ENCODE peak calls at places on chromosomes 11 and 22, in nine cellular contexts. U is fibroblast of the aortic adventitia, C is suprapubic skin, F is fibroblast of pulmonary artery, E is cardiac muscle cell, A is astrocyte of the cerebellum, K is esophagus muscularis mucosa, Z is heart left ventricle, M is GM23338. X is an unnamed sample.

GRCh38 chr11:94968334-94968958 is 4.9 kb downstream of the CWC15 start:
- DNase-seq in U (peak; percentile 62), C (no peak), F (peak; percentile 67), E (peak; percentile 8), A (peak; percentile 19), K (no peak), Z (no peak), M (peak; percentile 18), X (peak; percentile 6)

GRCh38 chr11:90250970-90251369 is 28.1 kb upstream of the CHORDC1 start:
- DNase-seq in U (no peak), C (no peak), F (no peak), E (no peak), A (no peak), K (no peak), Z (no peak), M (no peak), X (no peak)

GRCh38 chr11:117179048-117179999 is 781 bp downstream of the SIDT2 start:
- DNase-seq in U (peak; percentile 65), C (peak; percentile 88), F (peak; percentile 52), E (peak; percentile 63), A (peak; percentile 64), K (no peak), Z (no peak), M (no peak), X (peak; percentile 49)

GRCh38 chr22:44541671-44542319 is 43.8 kb upstream of the RTL6 start:
- DNase-seq in U (no peak), C (no peak), F (no peak), E (no peak), A (no peak), K (no peak), Z (no peak), M (no peak), X (no peak)

GRCh38 chr11:71999360-71999759 is 651 bp downstream of the IL18BP start:
- DNase-seq in U (peak; percentile 67), C (no peak), F (peak; percentile 57), E (no peak), A (peak; percentile 11), K (no peak), Z (no peak), M (no peak), X (no peak)

GRCh38 chr11:2886191-2886894 is 768 bp upstream of the CDKN1C start:
- DNase-seq in U (peak; percentile 13), C (no peak), F (peak; percentile 34), E (peak; percentile 85), A (no peak), K (no peak), Z (peak; percentile 52), M (peak; percentile 65), X (peak; percentile 84)

GRCh38 chr22:39133871-39134270 is 18.6 kb downstream of the CBX7 start:
- DNase-seq in U (no peak), C (no peak), F (no peak), E (no peak), A (no peak), K (no peak), Z (no peak), M (no peak), X (no peak)

GRCh38 chr22:49354516-49355205 is 473.0 kb downstream of the BRD1 start:
- DNase-seq in U (no peak), C (no peak), F (no peak), E (no peak), A (no peak), K (no peak), Z (no peak), M (no peak), X (no peak)

GRCh38 chr11:115241899-115242298 is 262.3 kb downstream of the CADM1 start:
- DNase-seq in U (no peak), C (no peak), F (no peak), E (no peak), A (no peak), K (no peak), Z (no peak), M (no peak), X (no peak)

GRCh38 chr11:29159552-29160465 is 857.0 kb downstream of the KCNA4 start:
- DNase-seq in U (peak; percentile 87), C (no peak), F (peak; percentile 86), E (peak; percentile 76), A (peak; percentile 67), K (no peak), Z (no peak), M (peak; percentile 84), X (peak; percentile 7)

GRCh38 chr11:117498791-117499190 is 171.1 kb downstream of the CEP164 start:
- DNase-seq in U (no peak), C (no peak), F (no peak), E (no peak), A (no peak), K (no peak), Z (no peak), M (no peak), X (no peak)

GRCh38 chr11:29482510-29482909 is 534.3 kb downstream of the KCNA4 start:
- DNase-seq in U (no peak), C (no peak), F (no peak), E (no peak), A (no peak), K (no peak), Z (no peak), M (no peak), X (no peak)

GRCh38 chr11:1194977-1195689 is 27.7 kb upstream of the MUC5B start:
- DNase-seq in U (no peak), C (peak; percentile 68), F (no peak), E (no peak), A (no peak), K (no peak), Z (peak; percentile 14), M (no peak), X (peak; percentile 40)

GRCh38 chr11:44894217-44894617 is 56.5 kb downstream of the TP53I11 start:
- DNase-seq in U (peak; percentile 63), C (no peak), F (peak; percentile 76), E (peak; percentile 89), A (peak; percentile 46), K (no peak), Z (peak; percentile 71), M (peak; percentile 93), X (peak; percentile 95)

GRCh38 chr11:11500744-11501487 is 120.9 kb downstream of the GALNT18 start:
- DNase-seq in U (no peak), C (no peak), F (no peak), E (no peak), A (no peak), K (no peak), Z (no peak), M (peak; percentile 43), X (no peak)

GRCh38 chr11:72828081-72828567 is 13.9 kb downstream of the ATG16L2 start:
- DNase-seq in U (no peak), C (peak; percentile 78), F (no peak), E (no peak), A (no peak), K (no peak), Z (peak; percentile 19), M (no peak), X (peak; percentile 32)

GRCh38 chr11:11580831-11581492 is 40.8 kb downstream of the GALNT18 start:
- DNase-seq in U (no peak), C (no peak), F (no peak), E (no peak), A (no peak), K (no peak), Z (no peak), M (no peak), X (peak; percentile 13)

GRCh38 chr11:86978756-86979608 is 23.8 kb upstream of the FZD4 start:
- DNase-seq in U (peak; percentile 74), C (no peak), F (peak; percentile 73), E (peak; percentile 41), A (peak; percentile 42), K (no peak), Z (no peak), M (peak; percentile 44), X (no peak)

GRCh38 chr11:57311109-57311936 is 13.4 kb downstream of the TNKS1BP1 start:
- DNase-seq in U (peak; percentile 98), C (peak; percentile 97), F (peak; percentile 98), E (peak; percentile 85), A (peak; percentile 90), K (peak; percentile 98), Z (peak; percentile 89), M (peak; percentile 97), X (peak; percentile 99)

GRCh38 chr11:34649597-34649996 is 28.7 kb downstream of the EHF start:
- DNase-seq in U (no peak), C (no peak), F (no peak), E (no peak), A (no peak), K (no peak), Z (no peak), M (no peak), X (no peak)

GRCh38 chr22:19120829-19121630 is 1.2 kb downstream of the DGCR2 start:
- DNase-seq in U (peak; percentile 32), C (no peak), F (peak; percentile 32), E (peak; percentile 28), A (no peak), K (no peak), Z (no peak), M (peak; percentile 60), X (peak; percentile 78)

GRCh38 chr11:126466288-126467045 is 111.0 kb downstream of the ST3GAL4 start:
- DNase-seq in U (no peak), C (no peak), F (no peak), E (no peak), A (no peak), K (no peak), Z (no peak), M (no peak), X (peak; percentile 66)
- H3K4me3 ChIP-seq in U (no peak overlapping the region), C (no peak overlapping the region), F (no peak overlapping the region), E (no peak overlapping the region), A (no peak overlapping the region), K (no peak overlapping the region), Z (no peak overlapping the region), M (no peak overlapping the region), X (no peak overlapping the region)

DNA sequence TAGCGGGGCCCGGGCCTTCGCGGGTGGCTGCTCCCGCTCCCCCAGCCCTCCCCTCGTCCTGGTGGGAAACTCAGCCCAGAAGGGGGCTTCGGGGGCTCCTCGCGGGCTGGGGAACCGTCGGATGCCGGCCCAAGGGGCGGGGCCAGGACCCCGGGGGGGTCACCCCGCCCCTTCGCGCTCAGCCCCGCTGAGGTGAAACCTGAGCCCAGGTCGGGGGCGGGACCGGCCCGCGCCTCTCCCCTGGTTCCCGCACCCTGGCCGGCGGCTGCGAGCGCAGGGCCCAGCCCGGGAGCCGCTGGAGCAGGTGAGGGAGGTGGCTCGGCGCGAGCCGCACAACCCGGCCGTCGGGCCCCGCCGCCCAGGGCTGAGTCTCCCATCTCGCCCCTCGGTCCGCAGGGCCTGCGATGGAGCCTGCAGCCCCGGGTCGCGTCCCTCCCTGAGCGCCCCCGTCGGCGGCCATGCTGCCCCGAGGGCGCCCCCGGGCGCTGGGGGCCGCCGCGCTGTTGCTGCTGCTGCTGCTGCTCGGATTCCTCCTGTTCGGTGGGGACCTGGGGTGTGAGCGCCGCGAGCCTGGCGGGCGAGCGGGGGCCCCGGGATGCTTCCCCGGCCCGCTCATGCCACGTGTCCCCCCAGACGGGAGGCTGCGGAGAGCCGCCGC is at the start of gene LARGE2:
- DNase-seq in U (no peak), C (peak; percentile 76), F (no peak), E (peak; percentile 72), A (no peak), K (no peak), Z (no peak), M (peak; percentile 88), X (peak; percentile 99)
- H3K4me3 ChIP-seq in U (no peak within 1 kb of the TSS), C (peak within 1 kb of the TSS; percentile 57), F (no peak within 1 kb of the TSS), E (peak within 1 kb of the TSS; percentile 38), A (no peak within 1 kb of the TSS), K (peak within 1 kb of the TSS; percentile 48), Z (peak within 1 kb of the TSS; percentile 44), M (peak within 1 kb of the TSS; percentile 91), X (peak within 1 kb of the TSS; percentile 69)

GRCh38 chr11:123261345-123262106 is 66.5 kb upstream of the CLMP start:
- DNase-seq in U (peak; percentile 71), C (peak; percentile 86), F (peak; percentile 78), E (peak; percentile 89), A (no peak), K (no peak), Z (peak; percentile 80), M (peak; percentile 97), X (peak; percentile 90)
- H3K4me3 ChIP-seq in U (peak overlapping the region; percentile 9), C (peak overlapping the region; percentile 24), F (no peak overlapping the region), E (no peak overlapping the region), A (no peak overlapping the region), K (peak overlapping the region; percentile 38), Z (peak overlapping the region; percentile 18), M (peak overlapping the region; percentile 42), X (no peak overlapping the region)

GRCh38 chr11:61075891-61076290 is 26.4 kb upstream of the CD5 start:
- DNase-seq in U (peak; percentile 72), C (no peak), F (peak; percentile 64), E (peak; percentile 41), A (peak; percentile 47), K (no peak), Z (no peak), M (peak; percentile 43), X (peak; percentile 65)
- H3K4me3 ChIP-seq in U (no peak overlapping the region), C (no peak overlapping the region), F (no peak overlapping the region), E (no peak overlapping the region), A (no peak overlapping the region), K (no peak overlapping the region), Z (no peak overlapping the region), M (no peak overlapping the region), X (no peak overlapping the region)

X was measured in H7.